ENCODE peak calls at places on chromosome 4, in nine cellular contexts. A is tibial nerve, X is heart right ventricle, N is colonic mucosa, Z is astrocyte, O is neural progenitor cell, V is astrocyte of the cerebellum, M is choroid plexus epithelial cell, R is IMR-90. U is an unnamed sample.

GRCh38 chr4:185912779-185913178 is 100.8 kb upstream of the SORBS2 start:
- DNase-seq in A (no peak), X (no peak), N (no peak), Z (no peak), O (no peak), V (no peak), M (peak), R (no peak), U (no peak)

GRCh38 chr4:166165829-166166420 is 292.9 kb downstream of the TLL1 start:
- DNase-seq in A (no peak), X (peak), N (peak), Z (peak), O (peak), V (peak), M (peak), R (peak), U (peak)

GRCh38 chr4:94140998-94141397 is 66.7 kb upstream of the SMARCAD1 start:
- DNase-seq in A (no peak), X (no peak), N (no peak), Z (no peak), O (no peak), V (no peak), M (no peak), R (no peak), U (no peak)

GRCh38 chr4:184889683-184890082 is 63.9 kb upstream of the ACSL1 start:
- DNase-seq in A (no peak), X (no peak), N (no peak), Z (no peak), O (no peak), V (no peak), M (no peak), R (no peak), U (no peak)

GRCh38 chr4:622071-622995 is 3.0 kb upstream of the PDE6B start:
- DNase-seq in A (no peak), X (no peak), N (no peak), Z (no peak), O (peak), V (no peak), M (no peak), R (no peak), U (no peak)

GRCh38 chr4:86972997-86973396 is 38.2 kb downstream of the AFF1 start:
- DNase-seq in A (no peak), X (peak), N (peak), Z (no peak), O (no peak), V (no peak), M (peak), R (no peak), U (no peak)

GRCh38 chr4:170007113-170007512 is 19.1 kb downstream of the MFAP3L start:
- DNase-seq in A (no peak), X (no peak), N (no peak), Z (peak), O (no peak), V (no peak), M (peak), R (no peak), U (no peak)

GRCh38 chr4:109803924-109804571 is 2.2 kb upstream of the CFI start:
- DNase-seq in A (no peak), X (no peak), N (no peak), Z (peak), O (peak), V (no peak), M (peak), R (peak), U (peak)

GRCh38 chr4:168128601-168129000 is 36.3 kb downstream of the ANXA10 start:
- DNase-seq in A (no peak), X (no peak), N (no peak), Z (no peak), O (no peak), V (no peak), M (no peak), R (no peak), U (no peak)

GRCh38 chr4:6393066-6393465 is 79.3 kb downstream of the PPP2R2C start:
- DNase-seq in A (no peak), X (no peak), N (no peak), Z (no peak), O (no peak), V (no peak), M (no peak), R (no peak), U (no peak)

GRCh38 chr4:152243890-152244595 is 291.8 kb downstream of the FBXW7 start:
- DNase-seq in A (no peak), X (peak), N (peak), Z (peak), O (no peak), V (no peak), M (no peak), R (no peak), U (peak)

GRCh38 chr4:5940470-5941203 is 47.8 kb upstream of the CRMP1 start:
- DNase-seq in A (no peak), X (no peak), N (no peak), Z (peak), O (peak), V (no peak), M (peak), R (peak), U (peak)

GRCh38 chr4:140349816-140350215 is 23.6 kb upstream of the SCOC start:
- DNase-seq in A (no peak), X (no peak), N (no peak), Z (no peak), O (no peak), V (no peak), M (no peak), R (no peak), U (no peak)

GRCh38 chr4:108270466-108271450 is 102.0 kb upstream of the LEF1 start:
- DNase-seq in A (no peak), X (no peak), N (no peak), Z (peak), O (no peak), V (peak), M (peak), R (peak), U (peak)

GRCh38 chr4:76624271-76624681 is 189.2 kb downstream of the SHROOM3 start:
- DNase-seq in A (peak), X (peak), N (no peak), Z (peak), O (peak), V (peak), M (peak), R (peak), U (peak)

GRCh38 chr4:156815717-156816319 is 155.8 kb downstream of the PDGFC start:
- DNase-seq in A (no peak), X (no peak), N (no peak), Z (no peak), O (no peak), V (no peak), M (no peak), R (no peak), U (no peak)

GRCh38 chr4:81486502-81486901 is 14.8 kb upstream of the RASGEF1B start:
- DNase-seq in A (no peak), X (no peak), N (no peak), Z (no peak), O (no peak), V (no peak), M (no peak), R (no peak), U (no peak)

GRCh38 chr4:55347610-55348228 is 1.7 kb downstream of the SRD5A3 start:
- DNase-seq in A (no peak), X (no peak), N (no peak), Z (no peak), O (no peak), V (no peak), M (no peak), R (no peak), U (peak)

GRCh38 chr4:186699298-186699697 is 24.4 kb downstream of the FAT1 start:
- DNase-seq in A (no peak), X (no peak), N (no peak), Z (no peak), O (no peak), V (no peak), M (peak), R (peak), U (peak)

GRCh38 chr4:73875401-73875800 is 6.2 kb downstream of the CXCL1 start:
- DNase-seq in A (no peak), X (no peak), N (no peak), Z (no peak), O (no peak), V (no peak), M (no peak), R (no peak), U (peak)

GRCh38 chr4:84467601-84468000 is 31.5 kb downstream of the NKX6-1 start:
- DNase-seq in A (no peak), X (no peak), N (no peak), Z (no peak), O (no peak), V (no peak), M (no peak), R (no peak), U (no peak)

GRCh38 chr4:16269742-16270522 is 43.7 kb upstream of the TAPT1 start:
- DNase-seq in A (no peak), X (no peak), N (no peak), Z (peak), O (no peak), V (peak), M (peak), R (peak), U (peak)

GRCh38 chr4:151250706-151251105 is 26.3 kb upstream of the PRSS48 start:
- DNase-seq in A (no peak), X (no peak), N (no peak), Z (no peak), O (peak), V (no peak), M (no peak), R (no peak), U (no peak)

GRCh38 chr4:139582044-139582443 is 26.0 kb upstream of the SETD7 start:
- DNase-seq in A (no peak), X (no peak), N (no peak), Z (no peak), O (no peak), V (no peak), M (peak), R (peak), U (peak)

GRCh38 chr4:21697583-21697982 is 251.0 kb downstream of the KCNIP4 start:
- DNase-seq in A (no peak), X (no peak), N (no peak), Z (peak), O (peak), V (no peak), M (peak), R (no peak), U (peak)

GRCh38 chr4:115668396-115668795 is 555.0 kb upstream of the NDST4 start:
- DNase-seq in A (no peak), X (no peak), N (no peak), Z (no peak), O (no peak), V (no peak), M (no peak), R (no peak), U (no peak)

GRCh38 chr4:154738426-154738825 is 5.4 kb upstream of the LRAT start:
- DNase-seq in A (no peak), X (no peak), N (no peak), Z (peak), O (peak), V (no peak), M (no peak), R (no peak), U (peak)

GRCh38 chr4:55184600-55185523 is 59.5 kb upstream of the KDR start:
- DNase-seq in A (no peak), X (no peak), N (peak), Z (peak), O (no peak), V (no peak), M (peak), R (peak), U (peak)

GRCh38 chr4:108690738-108691137 is 40.3 kb downstream of the OSTC start:
- DNase-seq in A (no peak), X (no peak), N (no peak), Z (no peak), O (no peak), V (no peak), M (peak), R (no peak), U (peak)

GRCh38 chr4:88858752-88859151 is 161.1 kb upstream of the NAP1L5 start:
- DNase-seq in A (no peak), X (no peak), N (no peak), Z (no peak), O (no peak), V (no peak), M (no peak), R (no peak), U (no peak)

GRCh38 chr4:139776235-139776634 is 110.6 kb downstream of the MGST2 start:
- DNase-seq in A (no peak), X (no peak), N (no peak), Z (no peak), O (no peak), V (no peak), M (no peak), R (no peak), U (no peak)

GRCh38 chr4:52915730-52916129 is 53.6 kb downstream of the RASL11B start:
- DNase-seq in A (no peak), X (no peak), N (no peak), Z (no peak), O (no peak), V (no peak), M (no peak), R (no peak), U (no peak)

GRCh38 chr4:174314770-174315169 is 31.1 kb downstream of the CEP44 start:
- DNase-seq in A (no peak), X (no peak), N (no peak), Z (peak), O (no peak), V (no peak), M (peak), R (peak), U (peak)

GRCh38 chr4:73979407-73979806 is 2.4 kb downstream of the PF4 start:
- DNase-seq in A (no peak), X (no peak), N (no peak), Z (no peak), O (no peak), V (no peak), M (no peak), R (no peak), U (no peak)

GRCh38 chr4:89724716-89725115 is 112.2 kb downstream of the SNCA start:
- DNase-seq in A (no peak), X (no peak), N (no peak), Z (peak), O (no peak), V (no peak), M (peak), R (peak), U (peak)

GRCh38 chr4:168630445-168631187 is 133.8 kb downstream of the PALLD start:
- DNase-seq in A (no peak), X (no peak), N (no peak), Z (peak), O (no peak), V (peak), M (peak), R (peak), U (peak)

GRCh38 chr4:30429813-30430466 is 290.2 kb upstream of the PCDH7 start:
- DNase-seq in A (no peak), X (no peak), N (no peak), Z (peak), O (no peak), V (peak), M (peak), R (peak), U (peak)

GRCh38 chr4:40228497-40229365 is 31.9 kb downstream of the RHOH start:
- DNase-seq in A (no peak), X (no peak), N (no peak), Z (no peak), O (peak), V (no peak), M (peak), R (no peak), U (peak)

DNA sequence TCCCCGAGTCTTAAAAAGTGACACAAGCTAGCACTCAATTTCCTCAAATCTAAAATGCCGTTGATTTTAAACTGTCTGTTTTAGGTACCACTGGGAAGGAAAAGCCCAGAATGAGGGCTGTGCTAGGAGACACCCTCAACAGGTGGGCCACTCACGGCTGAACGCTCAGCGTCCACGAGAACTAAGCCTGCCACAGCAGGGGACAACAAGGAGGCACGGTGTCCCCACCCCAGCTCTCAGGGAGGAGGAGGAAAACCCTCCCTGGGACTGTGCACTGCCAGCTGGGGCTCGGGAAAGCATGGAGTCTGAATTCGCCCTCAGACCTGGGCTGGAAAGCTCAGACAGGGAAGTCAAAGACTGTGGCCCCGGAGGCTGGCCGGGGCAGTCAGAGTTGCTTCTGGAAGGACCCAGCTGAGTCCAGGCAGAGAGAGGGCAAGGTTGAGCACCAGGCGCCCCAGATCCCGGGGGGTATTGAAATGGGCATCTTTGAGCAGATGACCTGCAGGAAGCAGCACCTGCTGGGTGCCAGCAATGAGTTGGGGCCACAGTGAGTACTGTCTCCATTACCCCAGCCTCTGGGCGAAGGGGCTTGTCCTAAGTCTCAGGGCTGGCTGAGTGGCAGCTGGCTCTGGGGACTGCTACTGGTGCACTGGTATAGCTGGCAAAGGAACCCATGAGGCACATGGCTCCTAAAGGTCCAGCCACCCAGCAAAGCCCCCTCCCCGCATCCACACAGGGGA is 769 bp upstream of the CPZ start:
- DNase-seq in A (no peak), X (no peak), N (no peak), Z (no peak), O (peak), V (no peak), M (no peak), R (no peak), U (no peak)
- H3K4me3 ChIP-seq in A (no peak), X (no peak), N (no peak), Z (no peak), O (no peak), V (no peak), M (no peak), R (no peak), U (no peak)

GRCh38 chr4:4845027-4845426 is 14.4 kb upstream of the MSX1 start:
- DNase-seq in A (no peak), X (no peak), N (no peak), Z (no peak), O (no peak), V (no peak), M (no peak), R (no peak), U (no peak)

GRCh38 chr4:4848540-4848939 is 10.9 kb upstream of the MSX1 start:
- DNase-seq in A (no peak), X (no peak), N (no peak), Z (no peak), O (no peak), V (no peak), M (no peak), R (no peak), U (no peak)

GRCh38 chr4:4849106-4849505 is 10.4 kb upstream of the MSX1 start:
- DNase-seq in A (peak), X (no peak), N (no peak), Z (no peak), O (no peak), V (no peak), M (no peak), R (no peak), U (no peak)

GRCh38 chr4:4849524-4850193 is 9.8 kb upstream of the MSX1 start:
- DNase-seq in A (no peak), X (no peak), N (no peak), Z (no peak), O (no peak), V (no peak), M (no peak), R (no peak), U (no peak)

GRCh38 chr4:4847011-4847410 is 12.5 kb upstream of the MSX1 start:
- DNase-seq in A (no peak), X (no peak), N (no peak), Z (no peak), O (no peak), V (no peak), M (no peak), R (no peak), U (no peak)
- TF ChIP-seq CTCF in A (no peak), X (no peak), N (no peak), Z (no peak), O (no peak), V (no peak), M (no peak), R (no peak), U (no peak)

DNA sequence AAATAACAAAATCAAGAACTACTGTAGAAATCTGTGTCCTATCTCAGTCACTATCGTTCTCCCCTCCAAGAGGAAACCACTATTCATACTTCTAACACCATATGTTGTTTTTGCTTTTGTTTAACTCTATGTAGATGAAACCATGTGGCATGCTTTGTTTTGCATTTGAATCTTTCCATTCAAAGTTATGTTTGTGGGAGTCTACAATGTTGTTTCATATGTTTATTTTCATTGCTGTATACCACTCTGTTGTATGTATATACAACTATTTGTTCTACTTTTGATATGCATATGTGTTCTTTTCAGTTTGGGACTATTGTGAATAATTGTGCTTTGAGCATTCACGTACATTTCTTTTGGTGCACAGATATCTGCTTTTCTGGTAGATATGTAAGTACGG is 116.1 kb downstream of the PABPC4L start:
- DNase-seq in A (no peak), X (no peak), N (no peak), Z (no peak), O (no peak), V (no peak), M (no peak), R (no peak), U (no peak)
- H3K4me3 ChIP-seq in A (no peak), X (no peak), N (no peak), Z (no peak), O (no peak), V (no peak), M (no peak), R (no peak), U (no peak)

GRCh38 chr4:112222219-112222955 is 9.2 kb upstream of the AP1AR start:
- DNase-seq in A (no peak), X (no peak), N (no peak), Z (no peak), O (no peak), V (no peak), M (no peak), R (no peak), U (no peak)
- TF ChIP-seq CTCF in A (no peak), X (no peak), N (no peak), Z (no peak), O (no peak), V (no peak), M (no peak), R (no peak), U (no peak)

GRCh38 chr4:48779095-48779997 is 733 bp downstream of the FRYL start:
- DNase-seq in A (peak), X (peak), N (peak), Z (peak), O (peak), V (no peak), M (peak), R (peak), U (peak)

GRCh38 chr4:48778431-48779094 is 1.5 kb downstream of the FRYL start:
- DNase-seq in A (no peak), X (no peak), N (no peak), Z (peak), O (no peak), V (no peak), M (peak), R (peak), U (peak)

GRCh38 chr4:48774760-48775398 is 5.2 kb downstream of the FRYL start:
- DNase-seq in A (no peak), X (no peak), N (no peak), Z (no peak), O (no peak), V (no peak), M (no peak), R (no peak), U (no peak)

GRCh38 chr4:48779998-48780866 is at the start of gene FRYL:
- DNase-seq in A (peak), X (peak), N (peak), Z (peak), O (peak), V (peak), M (peak), R (peak), U (peak)

DNA sequence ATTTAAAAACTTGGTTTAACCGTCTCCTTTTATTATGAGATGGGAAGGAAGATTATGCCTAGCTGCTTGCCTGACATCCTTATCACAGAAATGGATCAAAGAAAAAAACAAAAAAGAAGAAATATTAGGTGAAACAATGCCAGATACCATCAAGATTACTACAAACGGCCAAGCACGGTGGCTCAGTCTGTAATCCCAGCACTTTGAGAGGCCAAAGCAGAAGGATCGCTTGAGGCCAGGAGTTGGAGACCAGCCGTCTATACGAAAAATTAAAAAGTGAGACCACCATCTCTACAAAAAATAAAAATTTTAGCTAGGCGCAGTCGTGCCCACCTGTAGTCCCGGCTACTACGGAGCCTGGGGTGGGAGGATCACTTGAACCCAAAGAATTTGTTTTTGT is 2.3 kb downstream of the FRYL start:
- DNase-seq in A (no peak), X (no peak), N (no peak), Z (no peak), O (no peak), V (no peak), M (no peak), R (no peak), U (no peak)
- H3K4me3 ChIP-seq in A (peak), X (no peak), N (peak), Z (peak), O (peak), V (peak), M (no peak), R (no peak), U (peak)

U was measured in cardiac fibroblast.